ENCODE peak calls at places on chromosomes 13 and 19, in seven cellular contexts. One of them, this sample, is unnamed.

GRCh38 chr13:74977498-74977897 is 504.5 kb downstream of the TBC1D4 start:
- DNase-seq in ascending aorta: no peak
- DNase-seq in PC-3: no peak
- DNase-seq in effector memory CD4-positive, alpha-beta T cell: no peak
- DNase-seq in Peyer's patch: no peak
- DNase-seq in tibial nerve: no peak
- DNase-seq in cardiac muscle cell: no peak
- DNase-seq in this sample: no peak

GRCh38 chr19:2170987-2171348 is 7.2 kb downstream of the DOT1L start:
- DNase-seq in ascending aorta: no peak
- DNase-seq in PC-3: no peak
- DNase-seq in effector memory CD4-positive, alpha-beta T cell: no peak
- DNase-seq in Peyer's patch: no peak
- DNase-seq in tibial nerve: no peak
- DNase-seq in cardiac muscle cell: no peak
- DNase-seq in this sample: no peak

GRCh38 chr13:44049546-44049945 is 169.8 kb downstream of the LACC1 start:
- DNase-seq in ascending aorta: no peak
- DNase-seq in PC-3: no peak
- DNase-seq in effector memory CD4-positive, alpha-beta T cell: no peak
- DNase-seq in Peyer's patch: no peak
- DNase-seq in tibial nerve: no peak
- DNase-seq in cardiac muscle cell: no peak
- DNase-seq in this sample: no peak

GRCh38 chr19:29014857-29015436 is 198.0 kb downstream of the UQCRFS1 start:
- DNase-seq in ascending aorta: no peak
- DNase-seq in PC-3: no peak
- DNase-seq in effector memory CD4-positive, alpha-beta T cell: no peak
- DNase-seq in Peyer's patch: no peak
- DNase-seq in tibial nerve: no peak
- DNase-seq in cardiac muscle cell: no peak
- DNase-seq in this sample: no peak

GRCh38 chr13:109783815-109784589 is 2.4 kb downstream of the IRS2 start:
- DNase-seq in ascending aorta: no peak
- DNase-seq in PC-3: no peak
- DNase-seq in effector memory CD4-positive, alpha-beta T cell: peak; percentile 4
- DNase-seq in Peyer's patch: peak; percentile 56
- DNase-seq in tibial nerve: no peak
- DNase-seq in cardiac muscle cell: no peak
- DNase-seq in this sample: peak; percentile 27

GRCh38 chr19:17160908-17161307 is 54.2 kb upstream of the USE1 start:
- DNase-seq in ascending aorta: no peak
- DNase-seq in PC-3: no peak
- DNase-seq in effector memory CD4-positive, alpha-beta T cell: no peak
- DNase-seq in Peyer's patch: peak; percentile 52
- DNase-seq in tibial nerve: no peak
- DNase-seq in cardiac muscle cell: no peak
- DNase-seq in this sample: no peak

GRCh38 chr13:47049276-47049989 is 152.6 kb upstream of the HTR2A start:
- DNase-seq in ascending aorta: no peak
- DNase-seq in PC-3: no peak
- DNase-seq in effector memory CD4-positive, alpha-beta T cell: no peak
- DNase-seq in Peyer's patch: no peak
- DNase-seq in tibial nerve: no peak
- DNase-seq in cardiac muscle cell: no peak
- DNase-seq in this sample: no peak

GRCh38 chr13:111062305-111062704 is 52.8 kb upstream of the ARHGEF7 start:
- DNase-seq in ascending aorta: no peak
- DNase-seq in PC-3: no peak
- DNase-seq in effector memory CD4-positive, alpha-beta T cell: no peak
- DNase-seq in Peyer's patch: no peak
- DNase-seq in tibial nerve: no peak
- DNase-seq in cardiac muscle cell: no peak
- DNase-seq in this sample: no peak

GRCh38 chr19:4501691-4502090 is 16.6 kb downstream of the PLIN4 start:
- DNase-seq in ascending aorta: no peak
- DNase-seq in PC-3: no peak
- DNase-seq in effector memory CD4-positive, alpha-beta T cell: no peak
- DNase-seq in Peyer's patch: no peak
- DNase-seq in tibial nerve: no peak
- DNase-seq in cardiac muscle cell: no peak
- DNase-seq in this sample: no peak

GRCh38 chr19:4504297-4504701 is 14.0 kb downstream of the PLIN4 start:
- DNase-seq in ascending aorta: no peak
- DNase-seq in PC-3: no peak
- DNase-seq in effector memory CD4-positive, alpha-beta T cell: no peak
- DNase-seq in Peyer's patch: no peak
- DNase-seq in tibial nerve: no peak
- DNase-seq in cardiac muscle cell: no peak
- DNase-seq in this sample: no peak

GRCh38 chr19:4502282-4503223 is 15.7 kb downstream of the PLIN4 start:
- DNase-seq in ascending aorta: no peak
- DNase-seq in PC-3: no peak
- DNase-seq in effector memory CD4-positive, alpha-beta T cell: no peak
- DNase-seq in Peyer's patch: no peak
- DNase-seq in tibial nerve: no peak
- DNase-seq in cardiac muscle cell: no peak
- DNase-seq in this sample: no peak

GRCh38 chr19:4504874-4505569 is 13.3 kb downstream of the PLIN4 start:
- DNase-seq in ascending aorta: no peak
- DNase-seq in PC-3: no peak
- DNase-seq in effector memory CD4-positive, alpha-beta T cell: no peak
- DNase-seq in Peyer's patch: no peak
- DNase-seq in tibial nerve: no peak
- DNase-seq in cardiac muscle cell: no peak
- DNase-seq in this sample: no peak

DNA sequence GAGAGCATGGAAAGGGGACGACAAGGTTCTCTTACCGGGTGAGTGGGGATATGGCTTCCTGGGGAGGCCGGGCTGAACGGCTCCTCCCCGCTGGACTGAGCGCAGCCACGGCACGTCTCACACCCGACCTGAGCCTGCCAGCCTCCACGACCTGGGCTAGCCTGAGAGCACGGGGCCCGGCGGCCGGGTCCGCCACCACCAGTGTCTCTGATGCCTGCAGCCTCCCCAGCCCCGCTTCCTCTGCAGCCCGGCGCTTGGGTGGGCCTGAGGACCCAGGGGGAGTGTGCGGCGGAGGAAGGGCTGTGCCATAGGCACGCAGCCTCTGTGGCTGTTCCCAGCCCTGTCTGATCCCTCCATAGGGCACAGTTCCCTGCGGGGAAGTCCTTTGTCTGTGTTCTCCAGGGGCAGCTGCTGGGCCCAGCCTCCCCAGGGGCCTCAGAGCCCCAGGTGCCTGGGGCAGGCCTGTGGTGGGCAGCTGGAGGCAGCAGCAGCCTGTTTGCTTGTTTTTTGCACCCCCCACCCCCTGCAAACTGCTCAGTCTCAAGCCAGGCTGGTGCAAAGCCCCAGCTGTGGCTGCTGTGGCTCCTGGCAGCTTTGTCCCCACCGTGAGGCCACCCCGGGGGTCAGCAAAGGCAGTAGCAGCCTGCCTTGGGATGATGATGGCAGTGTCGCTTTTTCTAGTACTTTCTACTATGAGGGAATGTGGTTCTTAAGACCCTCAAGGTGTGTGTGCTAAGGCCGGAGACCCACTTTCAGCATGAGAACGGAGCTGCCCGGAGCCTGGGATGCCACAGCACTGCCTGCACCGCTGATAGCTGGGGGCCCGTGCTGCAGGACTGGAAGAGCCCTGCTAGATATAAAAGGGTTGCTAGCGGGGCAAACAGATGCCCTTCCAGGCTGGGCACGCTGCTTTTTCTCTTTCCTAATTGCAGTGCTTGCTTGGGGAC is 14.8 kb downstream of the PLIN4 start:
- DNase-seq in ascending aorta: no peak
- DNase-seq in PC-3: no peak
- DNase-seq in effector memory CD4-positive, alpha-beta T cell: no peak
- DNase-seq in Peyer's patch: no peak
- DNase-seq in tibial nerve: no peak
- DNase-seq in cardiac muscle cell: no peak
- DNase-seq in this sample: no peak
- H3K27ac ChIP-seq in ascending aorta: no peak overlapping the region
- H3K27ac ChIP-seq in PC-3: no peak overlapping the region
- H3K27ac ChIP-seq in effector memory CD4-positive, alpha-beta T cell: no peak overlapping the region
- H3K27ac ChIP-seq in Peyer's patch: no peak overlapping the region
- H3K27ac ChIP-seq in tibial nerve: peak overlapping the region; percentile 54
- H3K27ac ChIP-seq in cardiac muscle cell: no peak overlapping the region
- H3K27ac ChIP-seq in this sample: no peak overlapping the region

DNA sequence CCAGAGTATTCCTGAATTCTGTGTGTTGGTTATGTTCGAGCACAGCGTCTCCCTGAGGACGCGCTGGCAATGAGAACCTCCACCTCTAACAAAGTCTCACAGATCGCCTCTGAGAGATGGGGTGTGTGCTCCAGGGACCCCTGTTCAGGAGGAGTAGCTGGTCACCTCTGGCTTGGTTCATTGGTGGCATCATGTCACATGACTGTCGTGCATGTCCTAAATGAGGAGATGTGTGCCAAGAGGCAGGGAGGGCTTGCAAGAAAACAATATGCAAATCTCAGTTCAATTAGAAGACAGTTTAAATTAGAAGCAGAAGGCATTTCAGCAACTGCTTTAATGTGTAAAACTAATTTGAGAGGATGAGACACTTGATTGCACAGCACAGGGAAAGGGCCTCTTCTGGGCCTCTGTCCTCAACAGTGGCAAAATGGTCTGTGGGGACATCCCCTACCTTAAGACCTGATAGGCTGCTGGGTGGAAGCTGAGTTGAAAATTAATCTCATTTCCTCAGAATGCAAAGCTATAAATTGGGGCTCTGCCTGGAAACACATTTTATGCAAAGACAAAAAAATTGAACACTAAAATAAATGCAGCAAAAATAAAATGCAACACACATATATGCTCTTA is 54.6 kb downstream of the SPATA13 start:
- DNase-seq in ascending aorta: no peak
- DNase-seq in PC-3: no peak
- DNase-seq in effector memory CD4-positive, alpha-beta T cell: no peak
- DNase-seq in Peyer's patch: no peak
- DNase-seq in tibial nerve: no peak
- DNase-seq in cardiac muscle cell: no peak
- DNase-seq in this sample: no peak
- H3K4me1 ChIP-seq in ascending aorta: no peaks in the 10 kb centered on the region
- H3K4me1 ChIP-seq in PC-3: peaks cover 27% of the 10 kb centered on the region
- H3K4me1 ChIP-seq in effector memory CD4-positive, alpha-beta T cell: peaks cover 3% of the 10 kb centered on the region
- H3K4me1 ChIP-seq in Peyer's patch: peaks cover 8% of the 10 kb centered on the region
- H3K4me1 ChIP-seq in tibial nerve: peaks cover 53% of the 10 kb centered on the region
- H3K4me1 ChIP-seq in cardiac muscle cell: no peaks in the 10 kb centered on the region
- H3K4me1 ChIP-seq in this sample: no peaks in the 10 kb centered on the region

GRCh38 chr19:15614507-15615379 is at the start of gene CYP4F8:
- DNase-seq in ascending aorta: no peak
- DNase-seq in PC-3: no peak
- DNase-seq in effector memory CD4-positive, alpha-beta T cell: no peak
- DNase-seq in Peyer's patch: no peak
- DNase-seq in tibial nerve: no peak
- DNase-seq in cardiac muscle cell: no peak
- DNase-seq in this sample: no peak

GRCh38 chr19:15615526-15615925 is 508 bp downstream of the CYP4F8 start:
- DNase-seq in ascending aorta: no peak
- DNase-seq in PC-3: no peak
- DNase-seq in effector memory CD4-positive, alpha-beta T cell: no peak
- DNase-seq in Peyer's patch: no peak
- DNase-seq in tibial nerve: no peak
- DNase-seq in cardiac muscle cell: no peak
- DNase-seq in this sample: no peak

GRCh38 chr19:15616627-15617270 is 1.7 kb downstream of the CYP4F8 start:
- DNase-seq in ascending aorta: no peak
- DNase-seq in PC-3: no peak
- DNase-seq in effector memory CD4-positive, alpha-beta T cell: no peak
- DNase-seq in Peyer's patch: no peak
- DNase-seq in tibial nerve: no peak
- DNase-seq in cardiac muscle cell: no peak
- DNase-seq in this sample: no peak

GRCh38 chr19:15618321-15618720 is 3.3 kb downstream of the CYP4F8 start:
- DNase-seq in ascending aorta: no peak
- DNase-seq in PC-3: no peak
- DNase-seq in effector memory CD4-positive, alpha-beta T cell: no peak
- DNase-seq in Peyer's patch: no peak
- DNase-seq in tibial nerve: no peak
- DNase-seq in cardiac muscle cell: no peak
- DNase-seq in this sample: no peak

DNA sequence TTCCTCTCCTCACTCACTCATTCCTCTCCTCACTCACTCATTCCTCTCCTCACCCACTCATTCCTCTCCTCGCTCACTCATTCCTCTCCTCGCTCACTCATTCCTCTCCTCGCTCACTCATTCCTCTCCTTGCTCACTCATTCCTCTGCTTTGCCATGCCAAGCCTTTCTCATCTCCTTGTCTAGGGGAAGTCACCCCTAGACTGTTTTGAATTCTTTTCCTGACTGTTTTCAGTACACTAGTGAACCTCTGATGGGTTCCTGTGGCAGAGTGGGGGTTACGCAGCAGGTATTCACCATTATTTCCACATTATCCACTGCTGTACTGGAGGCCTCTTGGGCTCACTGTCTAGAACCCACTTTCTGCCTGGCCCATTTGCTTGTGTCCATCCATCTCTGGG is 1.2 kb downstream of the CYP4F8 start:
- DNase-seq in ascending aorta: no peak
- DNase-seq in PC-3: no peak
- DNase-seq in effector memory CD4-positive, alpha-beta T cell: no peak
- DNase-seq in Peyer's patch: no peak
- DNase-seq in tibial nerve: no peak
- DNase-seq in cardiac muscle cell: no peak
- DNase-seq in this sample: no peak
- H3K9me3 ChIP-seq in ascending aorta: no peaks in the 10 kb centered on the region
- H3K9me3 ChIP-seq in PC-3: no peaks in the 10 kb centered on the region
- H3K9me3 ChIP-seq in effector memory CD4-positive, alpha-beta T cell: no peaks in the 10 kb centered on the region
- H3K9me3 ChIP-seq in Peyer's patch: no peaks in the 10 kb centered on the region
- H3K9me3 ChIP-seq in tibial nerve: no peaks in the 10 kb centered on the region
- H3K9me3 ChIP-seq in cardiac muscle cell: no peaks in the 10 kb centered on the region
- H3K9me3 ChIP-seq in this sample: no peaks in the 10 kb centered on the region

DNA sequence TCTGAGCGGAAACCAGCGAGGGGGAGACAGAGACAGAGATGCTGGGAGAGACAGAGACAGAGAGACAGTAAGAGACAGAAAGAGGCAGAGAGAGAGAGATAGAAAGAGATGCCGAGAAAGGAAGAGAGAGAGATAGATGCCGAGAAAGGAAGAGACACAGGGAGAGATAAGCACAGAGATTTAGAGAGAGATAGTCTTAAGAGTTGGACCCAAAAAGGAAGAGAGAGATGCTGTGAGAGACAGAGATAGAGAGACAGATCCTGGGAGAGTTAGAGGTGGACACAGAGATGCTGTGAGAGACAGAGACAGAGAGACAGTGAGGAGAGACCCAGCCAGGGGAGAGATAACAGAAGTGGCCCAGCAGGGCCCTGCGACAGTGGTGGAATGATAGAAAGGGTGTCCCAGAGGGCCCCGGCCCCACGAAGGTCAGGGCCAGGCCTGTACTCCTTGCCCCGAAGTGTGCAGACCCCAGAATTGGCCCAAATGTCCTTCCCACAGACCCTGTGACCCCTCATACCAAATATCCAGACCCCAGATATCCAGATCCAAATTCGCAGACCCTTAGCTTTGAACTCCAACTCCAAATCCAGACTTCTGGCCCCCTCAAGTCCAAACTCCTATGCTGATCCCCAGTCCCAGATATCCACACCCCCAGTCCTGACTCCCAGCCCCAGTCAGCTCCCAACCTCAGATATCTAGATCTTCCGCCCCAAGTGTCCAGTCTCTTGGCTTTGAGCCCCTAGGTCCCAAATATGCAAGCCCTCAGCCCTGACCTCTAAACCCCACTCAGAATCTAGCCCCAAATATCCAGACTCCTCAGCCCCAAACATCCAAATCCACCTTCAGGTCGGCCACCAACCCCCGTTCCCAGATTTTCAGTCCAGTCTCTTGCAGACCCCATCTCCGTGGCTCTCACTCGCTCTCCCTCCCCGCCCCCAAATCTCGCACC is 1.1 kb downstream of the ERFL start:
- DNase-seq in ascending aorta: no peak
- DNase-seq in PC-3: no peak
- DNase-seq in effector memory CD4-positive, alpha-beta T cell: no peak
- DNase-seq in Peyer's patch: no peak
- DNase-seq in tibial nerve: no peak
- DNase-seq in cardiac muscle cell: no peak
- DNase-seq in this sample: no peak
- H3K27ac ChIP-seq in ascending aorta: no peak overlapping the region
- H3K27ac ChIP-seq in PC-3: no peak overlapping the region
- H3K27ac ChIP-seq in effector memory CD4-positive, alpha-beta T cell: no peak overlapping the region
- H3K27ac ChIP-seq in Peyer's patch: no peak overlapping the region
- H3K27ac ChIP-seq in tibial nerve: no peak overlapping the region
- H3K27ac ChIP-seq in cardiac muscle cell: no peak overlapping the region
- H3K27ac ChIP-seq in this sample: peak overlapping the region; percentile 70